ENCODE peak calls at places on chromosome 9, in eight cellular contexts. Y is posterior cingulate gyrus; K is T-helper 9 cell; H is effector memory CD4-positive, alpha-beta T cell; M is activated effector memory CD4-positive, alpha-beta T cell treated with Interleukin-2 at 50 U/mL for 16 hours; L is HCT116; I is T1000; Z is NCI-H2029. C is an unnamed sample.

GRCh38 chr9:88583901-88584596 is 49.1 kb downstream of the NXNL2 start:
- DNase-seq in Y (no peak), K (no peak), H (no peak), M (no peak), L (no peak), I (no peak), Z (no peak), C (no peak)

GRCh38 chr9:114908104-114908621 is 22.2 kb downstream of the TNFSF8 start:
- DNase-seq in Y (no peak), K (no peak), H (no peak), M (no peak), L (peak), I (peak), Z (peak), C (no peak)

GRCh38 chr9:27426717-27427645 is 97.1 kb upstream of the IFNK start:
- DNase-seq in Y (no peak), K (no peak), H (no peak), M (no peak), L (no peak), I (peak), Z (no peak), C (no peak)

GRCh38 chr9:72978724-72979123 is 25.9 kb upstream of the ALDH1A1 start:
- DNase-seq in Y (no peak), K (no peak), H (no peak), M (no peak), L (no peak), I (no peak), Z (no peak), C (no peak)

GRCh38 chr9:124764774-124765438 is 6.2 kb downstream of the NR6A1 start:
- DNase-seq in Y (no peak), K (no peak), H (no peak), M (no peak), L (no peak), I (no peak), Z (no peak), C (no peak)

GRCh38 chr9:35510745-35511428 is 21.0 kb downstream of the RUSC2 start:
- DNase-seq in Y (no peak), K (no peak), H (no peak), M (no peak), L (peak), I (peak), Z (no peak), C (peak)

GRCh38 chr9:116951588-116952433 is 264.7 kb downstream of the TRIM32 start:
- DNase-seq in Y (no peak), K (no peak), H (no peak), M (no peak), L (no peak), I (peak), Z (no peak), C (no peak)

GRCh38 chr9:899440-900184 is 58.1 kb downstream of the DMRT1 start:
- DNase-seq in Y (no peak), K (no peak), H (no peak), M (no peak), L (no peak), I (no peak), Z (peak), C (no peak)

GRCh38 chr9:122383992-122384461 is 13.2 kb downstream of the PTGS1 start:
- DNase-seq in Y (no peak), K (no peak), H (no peak), M (no peak), L (no peak), I (peak), Z (no peak), C (no peak)

GRCh38 chr9:86122309-86122708 is 23.0 kb upstream of the GOLM1 start:
- DNase-seq in Y (no peak), K (no peak), H (no peak), M (no peak), L (no peak), I (no peak), Z (no peak), C (no peak)

GRCh38 chr9:20584968-20585643 is 37.2 kb downstream of the MLLT3 start:
- DNase-seq in Y (no peak), K (no peak), H (no peak), M (no peak), L (no peak), I (no peak), Z (no peak), C (no peak)